ENCODE peak calls at places on chromosome 2, in seven cellular contexts. One of them, this sample, is unnamed.

GRCh38 chr2:218371987-218372358 is 10.1 kb upstream of the SLC11A1 start:
- DNase-seq in HCT116: no peak
- DNase-seq in GM23338: no peak
- DNase-seq in astrocyte of the spinal cord: no peak
- DNase-seq in colonic mucosa: no peak
- DNase-seq in omental fat pad: no peak
- DNase-seq in OCI-LY7: no peak
- DNase-seq in this sample: no peak

GRCh38 chr2:11781624-11782023 is 35.2 kb downstream of the LPIN1 start:
- DNase-seq in HCT116: no peak
- DNase-seq in GM23338: no peak
- DNase-seq in astrocyte of the spinal cord: no peak
- DNase-seq in colonic mucosa: no peak
- DNase-seq in omental fat pad: no peak
- DNase-seq in OCI-LY7: no peak
- DNase-seq in this sample: no peak

GRCh38 chr2:179264238-179265081 is at the start of gene SESTD1:
- DNase-seq in HCT116: no peak
- DNase-seq in GM23338: peak; percentile 74
- DNase-seq in astrocyte of the spinal cord: peak; percentile 33
- DNase-seq in colonic mucosa: peak; percentile 69
- DNase-seq in omental fat pad: peak; percentile 35
- DNase-seq in OCI-LY7: peak; percentile 55
- DNase-seq in this sample: peak; percentile 83

GRCh38 chr2:156006721-156007618 is 325.6 kb downstream of the NR4A2 start:
- DNase-seq in HCT116: no peak
- DNase-seq in GM23338: no peak
- DNase-seq in astrocyte of the spinal cord: no peak
- DNase-seq in colonic mucosa: no peak
- DNase-seq in omental fat pad: no peak
- DNase-seq in OCI-LY7: no peak
- DNase-seq in this sample: no peak

GRCh38 chr2:64645014-64645418 is 8.7 kb downstream of the SERTAD2 start:
- DNase-seq in HCT116: no peak
- DNase-seq in GM23338: peak; percentile 90
- DNase-seq in astrocyte of the spinal cord: peak; percentile 78
- DNase-seq in colonic mucosa: peak; percentile 63
- DNase-seq in omental fat pad: no peak
- DNase-seq in OCI-LY7: peak; percentile 72
- DNase-seq in this sample: no peak

GRCh38 chr2:36819090-36819711 is 122.7 kb downstream of the VIT start:
- DNase-seq in HCT116: no peak
- DNase-seq in GM23338: peak; percentile 61
- DNase-seq in astrocyte of the spinal cord: no peak
- DNase-seq in colonic mucosa: peak; percentile 25
- DNase-seq in omental fat pad: no peak
- DNase-seq in OCI-LY7: no peak
- DNase-seq in this sample: no peak

GRCh38 chr2:192741889-192742288 is 547.2 kb upstream of the TMEFF2 start:
- DNase-seq in HCT116: peak; percentile 3
- DNase-seq in GM23338: peak; percentile 66
- DNase-seq in astrocyte of the spinal cord: no peak
- DNase-seq in colonic mucosa: no peak
- DNase-seq in omental fat pad: no peak
- DNase-seq in OCI-LY7: no peak
- DNase-seq in this sample: no peak

GRCh38 chr2:7405861-7406715 is 488.9 kb downstream of the RNF144A start:
- DNase-seq in HCT116: no peak
- DNase-seq in GM23338: no peak
- DNase-seq in astrocyte of the spinal cord: no peak
- DNase-seq in colonic mucosa: no peak
- DNase-seq in omental fat pad: no peak
- DNase-seq in OCI-LY7: no peak
- DNase-seq in this sample: no peak

GRCh38 chr2:197940346-197940745 is 136.0 kb downstream of the PLCL1 start:
- DNase-seq in HCT116: no peak
- DNase-seq in GM23338: no peak
- DNase-seq in astrocyte of the spinal cord: no peak
- DNase-seq in colonic mucosa: no peak
- DNase-seq in omental fat pad: no peak
- DNase-seq in OCI-LY7: no peak
- DNase-seq in this sample: no peak

GRCh38 chr2:164115806-164116205 is 380.0 kb upstream of the FIGN start:
- DNase-seq in HCT116: no peak
- DNase-seq in GM23338: no peak
- DNase-seq in astrocyte of the spinal cord: no peak
- DNase-seq in colonic mucosa: no peak
- DNase-seq in omental fat pad: no peak
- DNase-seq in OCI-LY7: no peak
- DNase-seq in this sample: no peak

GRCh38 chr2:6977095-6977777 is 60.0 kb downstream of the RNF144A start:
- DNase-seq in HCT116: no peak
- DNase-seq in GM23338: no peak
- DNase-seq in astrocyte of the spinal cord: peak; percentile 81
- DNase-seq in colonic mucosa: peak; percentile 55
- DNase-seq in omental fat pad: no peak
- DNase-seq in OCI-LY7: no peak
- DNase-seq in this sample: no peak

GRCh38 chr2:9333591-9334171 is 89.6 kb downstream of the ITGB1BP1 start:
- DNase-seq in HCT116: peak; percentile 53
- DNase-seq in GM23338: peak; percentile 76
- DNase-seq in astrocyte of the spinal cord: peak; percentile 89
- DNase-seq in colonic mucosa: peak; percentile 75
- DNase-seq in omental fat pad: no peak
- DNase-seq in OCI-LY7: peak; percentile 51
- DNase-seq in this sample: no peak

GRCh38 chr2:221997100-221997499 is 301.7 kb downstream of the PAX3 start:
- DNase-seq in HCT116: peak; percentile 43
- DNase-seq in GM23338: peak; percentile 27
- DNase-seq in astrocyte of the spinal cord: peak; percentile 80
- DNase-seq in colonic mucosa: no peak
- DNase-seq in omental fat pad: no peak
- DNase-seq in OCI-LY7: no peak
- DNase-seq in this sample: no peak

GRCh38 chr2:73856214-73856613 is 27.5 kb downstream of the STAMBP start:
- DNase-seq in HCT116: no peak
- DNase-seq in GM23338: no peak
- DNase-seq in astrocyte of the spinal cord: peak; percentile 91
- DNase-seq in colonic mucosa: no peak
- DNase-seq in omental fat pad: no peak
- DNase-seq in OCI-LY7: no peak
- DNase-seq in this sample: no peak

GRCh38 chr2:197433770-197434438 is 924 bp downstream of the SF3B1 start:
- DNase-seq in HCT116: no peak
- DNase-seq in GM23338: no peak
- DNase-seq in astrocyte of the spinal cord: peak; percentile 17
- DNase-seq in colonic mucosa: no peak
- DNase-seq in omental fat pad: no peak
- DNase-seq in OCI-LY7: peak; percentile 21
- DNase-seq in this sample: no peak

GRCh38 chr2:207289295-207290018 is 123.7 kb upstream of the KLF7 start:
- DNase-seq in HCT116: no peak
- DNase-seq in GM23338: no peak
- DNase-seq in astrocyte of the spinal cord: no peak
- DNase-seq in colonic mucosa: no peak
- DNase-seq in omental fat pad: no peak
- DNase-seq in OCI-LY7: no peak
- DNase-seq in this sample: no peak

GRCh38 chr2:231199219-231199618 is 788 bp downstream of the ARMC9 start:
- DNase-seq in HCT116: no peak
- DNase-seq in GM23338: no peak
- DNase-seq in astrocyte of the spinal cord: peak; percentile 49
- DNase-seq in colonic mucosa: peak; percentile 31
- DNase-seq in omental fat pad: no peak
- DNase-seq in OCI-LY7: no peak
- DNase-seq in this sample: no peak

GRCh38 chr2:63424329-63425078 is 163.8 kb downstream of the WDPCP start:
- DNase-seq in HCT116: peak; percentile 56
- DNase-seq in GM23338: peak; percentile 91
- DNase-seq in astrocyte of the spinal cord: peak; percentile 41
- DNase-seq in colonic mucosa: no peak
- DNase-seq in omental fat pad: no peak
- DNase-seq in OCI-LY7: peak; percentile 72
- DNase-seq in this sample: peak; percentile 47

GRCh38 chr2:215405722-215406581 is 29.9 kb downstream of the FN1 start:
- DNase-seq in HCT116: no peak
- DNase-seq in GM23338: no peak
- DNase-seq in astrocyte of the spinal cord: no peak
- DNase-seq in colonic mucosa: no peak
- DNase-seq in omental fat pad: no peak
- DNase-seq in OCI-LY7: no peak
- DNase-seq in this sample: no peak

GRCh38 chr2:11871421-11871820 is 125.0 kb downstream of the LPIN1 start:
- DNase-seq in HCT116: no peak
- DNase-seq in GM23338: no peak
- DNase-seq in astrocyte of the spinal cord: no peak
- DNase-seq in colonic mucosa: no peak
- DNase-seq in omental fat pad: no peak
- DNase-seq in OCI-LY7: no peak
- DNase-seq in this sample: no peak

GRCh38 chr2:63587814-63588384 is 378 bp downstream of the WDPCP start:
- DNase-seq in HCT116: no peak
- DNase-seq in GM23338: peak; percentile 83
- DNase-seq in astrocyte of the spinal cord: no peak
- DNase-seq in colonic mucosa: no peak
- DNase-seq in omental fat pad: no peak
- DNase-seq in OCI-LY7: no peak
- DNase-seq in this sample: no peak

GRCh38 chr2:215691346-215691745 is 255.5 kb upstream of the FN1 start:
- DNase-seq in HCT116: no peak
- DNase-seq in GM23338: no peak
- DNase-seq in astrocyte of the spinal cord: no peak
- DNase-seq in colonic mucosa: no peak
- DNase-seq in omental fat pad: no peak
- DNase-seq in OCI-LY7: no peak
- DNase-seq in this sample: no peak

GRCh38 chr2:225556461-225556860 is 157.0 kb downstream of the NYAP2 start:
- DNase-seq in HCT116: no peak
- DNase-seq in GM23338: peak; percentile 11
- DNase-seq in astrocyte of the spinal cord: no peak
- DNase-seq in colonic mucosa: no peak
- DNase-seq in omental fat pad: no peak
- DNase-seq in OCI-LY7: no peak
- DNase-seq in this sample: no peak
- TF ChIP-seq CTCF in HCT116: peak; percentile 28
- TF ChIP-seq CTCF in GM23338: peak; percentile 35
- TF ChIP-seq CTCF in astrocyte of the spinal cord: peak; percentile 7
- TF ChIP-seq CTCF in colonic mucosa: no peak
- TF ChIP-seq CTCF in omental fat pad: no peak
- TF ChIP-seq CTCF in OCI-LY7: peak; percentile 43
- TF ChIP-seq CTCF in this sample: no peak

DNA sequence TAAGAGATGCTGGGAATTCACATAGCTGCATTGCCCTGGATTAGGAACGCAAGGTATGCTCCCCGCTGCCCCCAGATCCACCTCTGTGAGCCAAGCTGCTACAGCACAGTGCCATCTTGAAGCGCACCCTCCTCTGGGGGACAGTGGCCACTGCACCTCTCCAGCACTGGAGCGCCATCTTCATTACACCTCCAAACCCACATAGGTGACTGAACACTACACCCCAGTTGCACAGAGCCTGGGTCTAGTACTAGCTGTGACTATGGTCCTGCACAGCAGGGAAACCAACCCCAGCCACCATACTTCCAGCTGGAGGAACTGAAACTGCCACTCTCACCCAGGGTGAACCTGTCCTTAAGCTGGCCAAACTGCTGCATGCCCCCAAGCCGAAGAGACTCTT is 84.6 kb downstream of the TMEM237 start:
- DNase-seq in HCT116: no peak
- DNase-seq in GM23338: peak; percentile 48
- DNase-seq in astrocyte of the spinal cord: no peak
- DNase-seq in colonic mucosa: no peak
- DNase-seq in omental fat pad: no peak
- DNase-seq in OCI-LY7: peak; percentile 7
- DNase-seq in this sample: no peak
- TF ChIP-seq CTCF in HCT116: no peak
- TF ChIP-seq CTCF in GM23338: peak; percentile 25
- TF ChIP-seq CTCF in astrocyte of the spinal cord: no peak
- TF ChIP-seq CTCF in colonic mucosa: no peak
- TF ChIP-seq CTCF in omental fat pad: no peak
- TF ChIP-seq CTCF in OCI-LY7: no peak
- TF ChIP-seq CTCF in this sample: no peak

DNA sequence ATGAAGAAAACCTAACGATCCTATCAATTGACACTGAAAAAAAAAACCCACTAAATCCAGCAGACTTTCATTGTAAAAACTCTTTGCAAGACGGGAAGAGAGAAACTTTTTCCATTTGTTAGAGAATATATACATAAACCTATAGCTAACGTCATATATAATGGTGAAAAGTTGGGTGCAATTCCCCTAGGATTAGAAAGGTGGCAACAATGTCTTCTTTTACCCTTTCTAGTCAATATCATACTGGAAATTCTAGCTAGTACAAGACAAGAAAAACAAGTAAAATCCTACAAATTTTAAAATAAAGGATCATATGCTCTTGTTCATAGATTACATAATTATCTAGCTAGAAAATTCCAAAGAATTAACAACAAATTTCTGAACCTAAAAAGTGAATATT is 1596.5 kb upstream of the LRRTM1 start:
- DNase-seq in HCT116: no peak
- DNase-seq in GM23338: peak; percentile 53
- DNase-seq in astrocyte of the spinal cord: no peak
- DNase-seq in colonic mucosa: no peak
- DNase-seq in omental fat pad: no peak
- DNase-seq in OCI-LY7: peak; percentile 1
- DNase-seq in this sample: no peak
- TF ChIP-seq CTCF in HCT116: peak; percentile 51
- TF ChIP-seq CTCF in GM23338: peak; percentile 59
- TF ChIP-seq CTCF in astrocyte of the spinal cord: no peak
- TF ChIP-seq CTCF in colonic mucosa: no peak
- TF ChIP-seq CTCF in omental fat pad: no peak
- TF ChIP-seq CTCF in OCI-LY7: peak; percentile 42
- TF ChIP-seq CTCF in this sample: no peak

DNA sequence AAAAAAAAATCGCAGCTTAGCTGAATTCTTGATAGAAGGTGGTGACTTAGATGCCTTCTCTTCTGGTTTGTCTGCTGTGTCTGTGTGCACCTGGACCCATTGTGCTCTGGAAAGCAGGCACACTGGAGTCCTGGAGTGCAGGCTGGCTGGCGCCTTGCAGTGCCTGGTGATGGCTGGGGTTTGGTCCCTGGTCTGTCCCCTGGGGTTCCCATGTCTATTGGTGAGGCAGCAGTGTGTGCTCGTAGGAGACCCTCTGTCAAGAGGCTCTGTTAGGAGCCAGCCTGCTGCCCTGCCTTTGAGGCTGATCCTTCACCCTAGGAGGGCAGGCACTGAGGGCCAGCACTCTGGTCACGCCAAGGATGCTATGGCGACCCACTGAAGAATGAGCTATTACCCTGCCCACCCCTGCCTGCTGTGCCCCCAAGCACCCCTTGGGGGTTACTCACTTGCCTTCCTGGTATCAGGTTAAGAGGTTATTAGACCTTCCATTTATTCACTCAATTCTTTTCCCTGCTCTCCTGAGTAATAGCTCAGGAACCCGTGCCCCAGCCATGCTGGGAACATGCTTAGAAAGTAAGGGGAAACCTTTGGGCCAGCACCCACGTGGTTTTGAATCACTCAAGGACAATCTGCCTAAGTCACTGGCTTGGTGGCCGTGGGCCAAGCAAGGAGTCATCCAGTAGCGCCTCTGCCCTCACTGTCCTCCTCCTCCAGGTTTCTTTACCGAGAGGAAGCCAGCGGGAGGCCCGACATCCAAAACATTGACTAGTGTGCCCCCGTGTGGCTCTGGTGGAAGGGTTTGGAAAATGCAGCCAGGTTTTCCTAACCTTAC is 284.5 kb downstream of the PRKCE start:
- DNase-seq in HCT116: peak; percentile 97
- DNase-seq in GM23338: peak; percentile 97
- DNase-seq in astrocyte of the spinal cord: peak; percentile 97
- DNase-seq in colonic mucosa: peak; percentile 89
- DNase-seq in omental fat pad: peak; percentile 96
- DNase-seq in OCI-LY7: peak; percentile 68
- DNase-seq in this sample: peak; percentile 79
- TF ChIP-seq CTCF in HCT116: peak; percentile 75
- TF ChIP-seq CTCF in GM23338: peak; percentile 74
- TF ChIP-seq CTCF in astrocyte of the spinal cord: peak; percentile 77
- TF ChIP-seq CTCF in colonic mucosa: peak; percentile 62
- TF ChIP-seq CTCF in omental fat pad: no peak
- TF ChIP-seq CTCF in OCI-LY7: peak; percentile 78
- TF ChIP-seq CTCF in this sample: peak; percentile 69

This sample was measured in GM20000.